ENCODE peak calls at places on chromosomes 12 and 14, in five cellular contexts. G, B, K, O and I are unnamed samples.

GRCh38 chr14:45492876-45493275 is 239.9 kb upstream of the MIS18BP1 start:
- DNase-seq in B (no peak), O (no peak), K (no peak), G (no peak), I (no peak)

GRCh38 chr12:54191550-54192022 is 2.8 kb upstream of the SMUG1 start:
- DNase-seq in B (peak; percentile 68), K (peak; percentile 91), G (peak; percentile 82), O (peak; percentile 77), I (peak; percentile 64)

GRCh38 chr12:96513681-96514080 is 24.3 kb downstream of the CFAP54 start:
- DNase-seq in K (no peak), O (no peak), G (no peak), B (no peak), I (no peak)

GRCh38 chr12:85350356-85350755 is 70.3 kb downstream of the ALX1 start:
- DNase-seq in O (no peak), B (no peak), K (peak; percentile 42), G (no peak), I (no peak)

GRCh38 chr14:75041613-75042012 is 9.7 kb downstream of the MLH3 start:
- DNase-seq in O (no peak), B (no peak), G (no peak), K (no peak), I (no peak)

GRCh38 chr14:77980475-77981321 is 180.8 kb downstream of the ADCK1 start:
- DNase-seq in O (peak; percentile 58), G (no peak), K (no peak), B (no peak), I (no peak)

GRCh38 chr12:52537101-52537500 is 15.8 kb downstream of the KRT71 start:
- DNase-seq in B (no peak), K (no peak), G (no peak), O (no peak), I (no peak)

GRCh38 chr12:56333679-56334489 is at the start of gene PAN2:
- DNase-seq in O (peak; percentile 97), G (peak; percentile 96), K (peak; percentile 91), B (peak; percentile 86), I (peak; percentile 85)

GRCh38 chr12:1837541-1838206 is 17.3 kb downstream of the LRTM2 start:
- DNase-seq in O (no peak), G (no peak), K (no peak), B (no peak), I (no peak)

GRCh38 chr12:103455020-103455763 is 40.6 kb downstream of the C12orf42 start:
- DNase-seq in B (no peak), G (no peak), K (no peak), O (no peak), I (no peak)

GRCh38 chr12:125029756-125030358 is 35.4 kb upstream of the AACS start:
- DNase-seq in O (no peak), K (no peak), G (no peak), B (no peak), I (no peak)

GRCh38 chr12:14308516-14308915 is 57.0 kb upstream of the ATF7IP start:
- DNase-seq in O (no peak), B (no peak), K (no peak), G (no peak), I (no peak)

GRCh38 chr14:46250113-46250703 is 401.4 kb downstream of the RPL10L start:
- DNase-seq in K (no peak), B (no peak), O (no peak), G (no peak), I (no peak)

GRCh38 chr12:91467686-91468085 is 285.1 kb upstream of the DCN start:
- DNase-seq in G (no peak), O (no peak), B (no peak), K (no peak), I (no peak)

GRCh38 chr14:68959035-68959434 is 20.1 kb downstream of the ACTN1 start:
- DNase-seq in O (no peak), K (no peak), G (no peak), B (no peak), I (no peak)

GRCh38 chr12:107847430-107847829 is 72.9 kb downstream of the ASCL4 start:
- DNase-seq in O (no peak), G (no peak), B (no peak), K (no peak), I (no peak)

GRCh38 chr14:99751539-99752485 is 41.4 kb upstream of the EML1 start:
- DNase-seq in K (no peak), G (no peak), B (no peak), O (no peak), I (no peak)

GRCh38 chr12:131591714-131592709 is 118.9 kb upstream of the SFSWAP start:
- DNase-seq in O (no peak), G (no peak), K (no peak), B (no peak), I (no peak)

GRCh38 chr12:89160716-89161123 is 191.6 kb downstream of the DUSP6 start:
- DNase-seq in G (peak; percentile 66), O (peak; percentile 46), K (no peak), B (no peak), I (no peak)

GRCh38 chr12:121296618-121297476 is at the start of gene CAMKK2:
- DNase-seq in K (peak; percentile 82), O (peak; percentile 90), B (peak; percentile 82), G (peak; percentile 76), I (peak; percentile 86)

GRCh38 chr14:81594012-81594411 is 60.4 kb upstream of the SEL1L start:
- DNase-seq in K (peak; percentile 48), G (peak; percentile 32), O (no peak), B (no peak), I (no peak)

GRCh38 chr14:44979740-44980346 is 17.9 kb downstream of the TOGARAM1 start:
- DNase-seq in B (no peak), K (no peak), G (no peak), O (no peak), I (no peak)

GRCh38 chr12:64797156-64797555 is 27.3 kb upstream of the TBC1D30 start:
- DNase-seq in B (no peak), K (no peak), O (no peak), G (no peak), I (no peak)

GRCh38 chr12:57658890-57659289 is 25.9 kb upstream of the B4GALNT1 start:
- DNase-seq in K (no peak), B (no peak), G (no peak), O (no peak), I (no peak)

GRCh38 chr14:105878554-105878953 is 352.2 kb downstream of the TMEM121 start:
- DNase-seq in G (no peak), B (no peak), O (no peak), K (no peak), I (no peak)

DNA sequence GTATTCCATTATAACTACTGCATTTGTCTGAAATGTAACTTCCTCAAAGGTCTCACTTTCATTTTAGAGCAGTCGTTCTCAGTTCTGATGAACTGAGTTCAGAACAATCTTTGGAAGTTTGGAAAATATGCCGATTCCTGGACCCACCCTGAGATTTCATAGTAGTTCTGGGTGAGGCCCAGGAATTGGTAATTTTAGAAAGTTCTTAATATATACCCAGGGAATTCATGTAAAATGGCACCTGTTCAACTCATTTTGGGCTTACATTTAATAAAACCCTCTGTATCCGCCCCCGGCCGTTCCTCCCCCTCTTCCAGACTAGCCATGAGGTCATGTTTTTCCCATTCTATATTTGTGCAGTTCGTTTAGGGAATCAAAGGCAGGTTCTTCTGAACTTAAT is 5.9 kb downstream of the GSG1 start:
- DNase-seq in K (no peak), G (no peak), B (no peak), O (no peak), I (no peak)
- H3K9me3 ChIP-seq in K (no peaks in the 10 kb centered on the region), G (no peaks in the 10 kb centered on the region), B (no peaks in the 10 kb centered on the region), O (no peaks in the 10 kb centered on the region), I (no peaks in the 10 kb centered on the region)

DNA sequence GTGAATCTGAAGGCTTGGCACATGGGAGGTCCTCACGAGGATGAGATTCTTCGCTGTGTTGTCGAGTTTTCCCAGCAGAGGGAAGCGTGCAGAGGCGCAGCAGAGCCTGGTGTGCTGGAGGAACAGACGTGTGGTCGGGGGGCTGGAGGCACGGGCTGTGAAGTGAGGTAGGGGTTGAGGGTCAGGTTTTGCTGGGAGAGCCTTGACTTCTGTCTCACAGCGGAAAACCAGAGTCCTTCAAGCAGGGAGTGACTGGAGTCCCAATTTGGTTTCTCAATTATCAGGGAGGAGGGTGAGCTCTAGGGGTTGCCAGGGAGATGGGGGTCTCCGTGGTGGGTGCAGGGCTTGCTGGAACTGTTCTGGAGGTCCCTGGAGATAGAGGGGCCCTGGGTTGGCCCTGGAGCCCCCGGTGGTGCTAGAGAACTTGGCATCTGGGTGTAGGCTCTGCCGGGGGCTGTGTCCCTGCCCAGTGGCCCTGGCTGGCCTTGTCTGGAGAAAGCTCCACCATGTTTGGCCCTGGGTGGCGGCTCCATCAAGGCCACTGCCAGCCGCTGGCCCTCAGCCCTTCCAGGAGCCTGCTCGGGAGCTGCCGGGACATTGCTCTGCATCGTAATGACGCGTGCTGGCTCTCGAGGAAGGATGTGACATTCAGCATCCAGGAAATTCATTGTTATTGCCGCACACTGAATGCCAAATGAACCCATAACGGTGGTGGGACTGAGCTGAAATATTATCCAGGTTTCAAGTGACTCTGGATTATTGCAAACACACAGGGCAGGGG is 215.7 kb downstream of the KIF26A start:
- DNase-seq in O (peak; percentile 21), B (no peak), K (no peak), G (peak; percentile 15), I (no peak)
- H3K9me3 ChIP-seq in O (no peaks in the 10 kb centered on the region), B (no peaks in the 10 kb centered on the region), K (no peaks in the 10 kb centered on the region), G (no peaks in the 10 kb centered on the region), I (no peaks in the 10 kb centered on the region)

GRCh38 chr12:101027816-101028215 is 182.2 kb downstream of the SLC5A8 start:
- DNase-seq in K (no peak), B (no peak), O (no peak), G (no peak), I (no peak)

GRCh38 chr12:101021911-101022388 is 188.1 kb downstream of the SLC5A8 start:
- DNase-seq in B (no peak), G (no peak), K (no peak), O (no peak), I (no peak)

GRCh38 chr12:101021442-101021841 is 188.6 kb downstream of the SLC5A8 start:
- DNase-seq in B (no peak), K (no peak), G (no peak), O (no peak), I (no peak)

DNA sequence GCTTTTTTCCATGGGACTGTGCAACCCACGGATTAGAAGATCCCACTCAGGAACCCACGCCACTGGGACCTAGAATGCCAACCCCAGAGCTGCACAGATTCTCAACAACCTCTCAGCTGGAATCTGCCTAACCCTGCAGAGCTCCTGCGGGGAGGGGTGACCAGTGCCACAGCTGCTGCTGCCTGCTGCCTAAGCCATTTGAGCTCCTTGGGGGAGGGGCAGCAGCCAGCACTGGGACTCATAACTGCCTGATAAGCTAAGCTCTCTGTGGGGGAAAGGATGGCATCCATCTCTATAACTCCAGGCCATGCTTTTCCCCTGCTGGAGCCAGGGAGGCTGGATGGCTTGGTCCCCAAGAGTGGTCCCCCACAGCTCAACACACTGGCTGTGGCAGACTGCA is 182.8 kb downstream of the SLC5A8 start:
- DNase-seq in K (no peak), O (no peak), G (no peak), B (no peak), I (no peak)
- H3K9me3 ChIP-seq in K (no peaks in the 10 kb centered on the region), O (peaks cover 7% of the 10 kb centered on the region), G (peaks cover 11% of the 10 kb centered on the region), B (no peaks in the 10 kb centered on the region), I (no peaks in the 10 kb centered on the region)

GRCh38 chr12:132922676-132923075 is 33.4 kb downstream of the ZNF605 start:
- DNase-seq in O (no peak), B (no peak), K (no peak), G (no peak), I (no peak)

GRCh38 chr12:132925597-132926416 is 30.3 kb downstream of the ZNF605 start:
- DNase-seq in O (no peak), K (no peak), G (no peak), B (no peak), I (no peak)

GRCh38 chr12:132924356-132924755 is 31.8 kb downstream of the ZNF605 start:
- DNase-seq in G (no peak), O (no peak), B (no peak), K (no peak), I (no peak)

GRCh38 chr12:132923356-132923909 is 32.7 kb downstream of the ZNF605 start:
- DNase-seq in B (no peak), G (no peak), O (no peak), K (no peak), I (no peak)

GRCh38 chr12:132926417-132926833 is 29.7 kb downstream of the ZNF605 start:
- DNase-seq in O (no peak), K (no peak), B (no peak), G (no peak), I (no peak)
- H3K9me3 ChIP-seq in O (peaks cover 100% of the 10 kb centered on the region), K (peaks cover 96% of the 10 kb centered on the region), B (peaks cover 87% of the 10 kb centered on the region), G (peaks cover 100% of the 10 kb centered on the region), I (peaks cover 71% of the 10 kb centered on the region)